ENCODE peak calls at places on chromosomes 5 and 9, in ten cellular contexts. R is AG04450, Z is upper lobe of left lung, F is kidney, S is GM12878, D is IMR-90, Q is tibial nerve, H is right atrium auricular region, Y is cardiac muscle cell, L is tibial artery. G is an unnamed sample. For H3K9me3, the result is how much of the 10 kb centered on the place peaks cover.

GRCh38 chr9:119634036-119634435 is 264.8 kb upstream of the BRINP1 start:
- DNase-seq in R (no peak), Z (no peak), F (no peak), S (no peak), D (no peak), Q (no peak), H (no peak), Y (no peak), L (no peak), G (no peak)

GRCh38 chr5:37272564-37272963 is 23.4 kb upstream of the CPLANE1 start:
- DNase-seq in R (no peak), Z (peak), F (no peak), S (no peak), D (peak), Q (no peak), H (no peak), Y (peak), L (no peak), G (peak)

GRCh38 chr5:111495159-111495558 is 17.2 kb downstream of the STARD4 start:
- DNase-seq in R (no peak), Z (no peak), F (no peak), S (no peak), D (no peak), Q (no peak), H (no peak), Y (no peak), L (no peak), G (no peak)

GRCh38 chr9:107246259-107247254 is 36.5 kb upstream of the RAD23B start:
- DNase-seq in R (no peak), Z (no peak), F (no peak), S (no peak), D (peak), Q (no peak), H (no peak), Y (no peak), L (no peak), G (no peak)

GRCh38 chr5:83653669-83654068 is 67.0 kb downstream of the HAPLN1 start:
- DNase-seq in R (no peak), Z (no peak), F (no peak), S (peak), D (no peak), Q (no peak), H (no peak), Y (no peak), L (no peak), G (no peak)

GRCh38 chr9:116800885-116801284 is 113.8 kb downstream of the TRIM32 start:
- DNase-seq in R (no peak), Z (no peak), F (no peak), S (no peak), D (no peak), Q (no peak), H (no peak), Y (peak), L (no peak), G (no peak)

GRCh38 chr5:160542840-160543239 is 121.2 kb downstream of the PTTG1 start:
- DNase-seq in R (no peak), Z (no peak), F (no peak), S (no peak), D (no peak), Q (no peak), H (no peak), Y (no peak), L (no peak), G (no peak)

GRCh38 chr5:88325868-88326267 is 57.2 kb upstream of the TMEM161B start:
- DNase-seq in R (no peak), Z (no peak), F (no peak), S (no peak), D (no peak), Q (no peak), H (no peak), Y (no peak), L (no peak), G (no peak)

GRCh38 chr5:166581827-166582226 is 1709.6 kb upstream of the WWC1 start:
- DNase-seq in R (no peak), Z (no peak), F (no peak), S (no peak), D (no peak), Q (no peak), H (no peak), Y (peak), L (no peak), G (no peak)

GRCh38 chr9:134010310-134010709 is 15.0 kb upstream of the BRD3OS start:
- DNase-seq in R (no peak), Z (no peak), F (peak), S (no peak), D (no peak), Q (no peak), H (no peak), Y (no peak), L (no peak), G (no peak)

GRCh38 chr5:167633931-167634341 is 657.5 kb upstream of the WWC1 start:
- DNase-seq in R (no peak), Z (no peak), F (no peak), S (no peak), D (peak), Q (no peak), H (no peak), Y (peak), L (no peak), G (no peak)

GRCh38 chr5:95221234-95221633 is 63.7 kb downstream of the MCTP1 start:
- DNase-seq in R (no peak), Z (no peak), F (no peak), S (no peak), D (no peak), Q (no peak), H (no peak), Y (no peak), L (no peak), G (no peak)

GRCh38 chr5:131382407-131383395 is 118.8 kb downstream of the CDC42SE2 start:
- DNase-seq in R (peak), Z (peak), F (no peak), S (peak), D (peak), Q (no peak), H (no peak), Y (peak), L (no peak), G (no peak)

GRCh38 chr9:109745335-109746283 is 34.4 kb upstream of the PALM2AKAP2 start:
- DNase-seq in R (peak), Z (peak), F (no peak), S (no peak), D (peak), Q (peak), H (peak), Y (peak), L (peak), G (peak)

GRCh38 chr5:42995152-42995751 is 44.9 kb downstream of the ANXA2R start:
- DNase-seq in R (no peak), Z (no peak), F (no peak), S (no peak), D (peak), Q (no peak), H (no peak), Y (peak), L (no peak), G (no peak)

GRCh38 chr9:101487443-101487855 is 46.2 kb upstream of the RNF20 start:
- DNase-seq in R (no peak), Z (no peak), F (no peak), S (no peak), D (no peak), Q (no peak), H (no peak), Y (no peak), L (no peak), G (no peak)

GRCh38 chr5:66351822-66352221 is 207.7 kb downstream of the SREK1 start:
- DNase-seq in R (no peak), Z (no peak), F (no peak), S (no peak), D (no peak), Q (no peak), H (no peak), Y (peak), L (no peak), G (no peak)

GRCh38 chr9:128494743-128495124 is 9.8 kb upstream of the GLE1 start:
- DNase-seq in R (no peak), Z (no peak), F (no peak), S (no peak), D (no peak), Q (no peak), H (no peak), Y (no peak), L (no peak), G (no peak)

GRCh38 chr9:125372441-125373226 is 111.0 kb downstream of the GAPVD1 start:
- DNase-seq in R (no peak), Z (no peak), F (no peak), S (no peak), D (no peak), Q (no peak), H (no peak), Y (no peak), L (no peak), G (no peak)

GRCh38 chr5:107470007-107470582 is 200.6 kb downstream of the EFNA5 start:
- DNase-seq in R (no peak), Z (no peak), F (no peak), S (no peak), D (peak), Q (no peak), H (no peak), Y (no peak), L (no peak), G (no peak)

GRCh38 chr9:136629001-136629878 is 33.5 kb upstream of the EGFL7 start:
- DNase-seq in R (no peak), Z (no peak), F (peak), S (no peak), D (no peak), Q (no peak), H (no peak), Y (no peak), L (no peak), G (peak)

GRCh38 chr5:68195137-68195536 is 20.4 kb upstream of the PIK3R1 start:
- DNase-seq in R (no peak), Z (no peak), F (no peak), S (no peak), D (no peak), Q (no peak), H (no peak), Y (no peak), L (no peak), G (no peak)

GRCh38 chr9:111232997-111233790 is 96.8 kb downstream of the OR2K2 start:
- DNase-seq in R (no peak), Z (no peak), F (no peak), S (no peak), D (no peak), Q (peak), H (no peak), Y (peak), L (no peak), G (no peak)

GRCh38 chr9:3879315-3879714 is 353.5 kb upstream of the RFX3 start:
- DNase-seq in R (no peak), Z (no peak), F (no peak), S (no peak), D (no peak), Q (no peak), H (no peak), Y (no peak), L (no peak), G (no peak)

GRCh38 chr5:104628906-104629305 is 1066.3 kb upstream of the NUDT12 start:
- DNase-seq in R (no peak), Z (no peak), F (no peak), S (no peak), D (no peak), Q (no peak), H (no peak), Y (peak), L (no peak), G (no peak)

GRCh38 chr5:10149911-10150310 is 99.8 kb downstream of the ATPSCKMT start:
- DNase-seq in R (no peak), Z (no peak), F (no peak), S (no peak), D (no peak), Q (no peak), H (no peak), Y (no peak), L (no peak), G (no peak)

GRCh38 chr5:127206320-127207113 is 84.1 kb upstream of the MEGF10 start:
- DNase-seq in R (peak), Z (no peak), F (no peak), S (no peak), D (peak), Q (no peak), H (no peak), Y (peak), L (no peak), G (no peak)

GRCh38 chr9:127415158-127415557 is 9.0 kb upstream of the ZNF79 start:
- DNase-seq in R (no peak), Z (no peak), F (no peak), S (no peak), D (no peak), Q (no peak), H (no peak), Y (no peak), L (no peak), G (no peak)

GRCh38 chr5:136018814-136019777 is 9.7 kb upstream of the TGFBI start:
- DNase-seq in R (peak), Z (no peak), F (no peak), S (no peak), D (peak), Q (peak), H (no peak), Y (peak), L (no peak), G (no peak)

GRCh38 chr9:114616684-114617520 is 5.8 kb downstream of the TMEM268 start:
- DNase-seq in R (no peak), Z (peak), F (peak), S (peak), D (no peak), Q (peak), H (peak), Y (no peak), L (peak), G (peak)

GRCh38 chr5:150396247-150396646 is 16.5 kb downstream of the CD74 start:
- DNase-seq in R (no peak), Z (no peak), F (peak), S (no peak), D (no peak), Q (no peak), H (no peak), Y (no peak), L (no peak), G (no peak)

GRCh38 chr5:147344861-147345260 is 110.0 kb downstream of the STK32A start:
- DNase-seq in R (no peak), Z (no peak), F (no peak), S (no peak), D (no peak), Q (no peak), H (no peak), Y (no peak), L (no peak), G (no peak)
- H3K9me3 ChIP-seq in R (under half), Z (under half), F (under half), S (under half), D (under half), Q (under half), H (under half), Y (under half), L (under half), G (under half)

DNA sequence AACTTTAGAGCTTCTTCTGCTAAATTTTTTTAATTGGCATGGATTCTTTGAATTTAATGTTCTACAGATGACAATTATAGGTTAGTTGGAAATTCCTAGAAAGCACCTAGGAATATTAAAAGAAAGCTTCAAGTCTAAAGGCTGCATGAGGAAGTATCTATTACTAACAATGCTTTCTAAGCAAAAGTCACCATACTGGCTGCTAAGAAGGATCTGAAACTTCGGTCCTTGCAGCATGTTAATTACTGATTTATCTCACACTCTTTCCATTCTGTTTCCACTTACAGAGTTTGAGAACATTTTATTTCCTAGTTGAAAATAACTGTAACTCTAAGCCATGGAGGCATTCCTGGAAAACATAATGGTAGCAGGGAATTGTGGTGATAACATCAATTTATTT is 8.4 kb downstream of the SEMA6A start:
- DNase-seq in R (no peak), Z (no peak), F (no peak), S (no peak), D (no peak), Q (no peak), H (no peak), Y (no peak), L (no peak), G (no peak)
- H3K27ac ChIP-seq in R (no peak), Z (no peak), F (no peak), S (no peak), D (no peak), Q (no peak), H (no peak), Y (no peak), L (no peak), G (no peak)

GRCh38 chr9:92147030-92147853 is 32.0 kb upstream of the SPTLC1 start:
- DNase-seq in R (peak), Z (no peak), F (peak), S (no peak), D (peak), Q (no peak), H (peak), Y (peak), L (peak), G (peak)
- TF ChIP-seq CTCF in R (peak), Z (no peak), F (no peak), S (no peak), D (peak), Q (no peak), H (no peak), Y (no peak), L (no peak), G (no peak)

GRCh38 chr5:77630246-77631165 is 8.0 kb downstream of the OTP start:
- DNase-seq in R (no peak), Z (no peak), F (peak), S (no peak), D (no peak), Q (no peak), H (no peak), Y (no peak), L (no peak), G (peak)
- H3K9me3 ChIP-seq in R (under half), Z (under half), F (under half), S (under half), D (under half), Q (under half), H (under half), Y (under half), L (under half), G (under half)

GRCh38 chr5:172701336-172702061 is 60.4 kb downstream of the NEURL1B start:
- DNase-seq in R (no peak), Z (no peak), F (peak), S (no peak), D (no peak), Q (no peak), H (no peak), Y (no peak), L (no peak), G (no peak)

GRCh38 chr5:172706796-172707195 is 64.2 kb downstream of the DUSP1 start:
- DNase-seq in R (no peak), Z (no peak), F (peak), S (no peak), D (no peak), Q (no peak), H (no peak), Y (no peak), L (no peak), G (no peak)

GRCh38 chr5:172700686-172701324 is 59.7 kb downstream of the NEURL1B start:
- DNase-seq in R (no peak), Z (no peak), F (peak), S (no peak), D (no peak), Q (no peak), H (no peak), Y (no peak), L (no peak), G (no peak)

GRCh38 chr5:172705576-172706084 is 64.6 kb downstream of the NEURL1B start:
- DNase-seq in R (no peak), Z (no peak), F (no peak), S (no peak), D (peak), Q (no peak), H (no peak), Y (no peak), L (no peak), G (no peak)

DNA sequence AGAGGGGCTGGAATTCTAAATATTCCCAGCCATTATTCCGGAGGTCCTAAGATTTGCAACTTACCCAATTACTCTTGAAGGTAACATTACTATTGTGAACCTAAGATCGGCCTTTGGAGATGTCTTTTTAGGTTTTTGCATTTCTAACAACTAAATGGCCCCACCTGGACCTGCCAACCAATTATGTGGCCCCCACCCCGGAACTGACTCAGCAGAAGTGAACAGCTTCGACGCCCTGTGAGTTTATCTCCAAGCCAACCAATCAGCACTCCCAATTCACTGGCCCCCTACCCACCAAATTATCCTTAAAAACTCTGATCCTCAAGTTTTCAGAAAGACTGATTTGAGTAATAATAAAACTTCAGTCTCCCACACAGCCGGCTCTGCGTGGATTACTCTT is 62.9 kb downstream of the NEURL1B start:
- DNase-seq in R (no peak), Z (no peak), F (peak), S (no peak), D (no peak), Q (no peak), H (no peak), Y (no peak), L (no peak), G (no peak)
- H3K27ac ChIP-seq in R (no peak), Z (no peak), F (no peak), S (no peak), D (no peak), Q (no peak), H (no peak), Y (no peak), L (no peak), G (no peak)

GRCh38 chr5:73118331-73119011 is 1.9 kb upstream of the TMEM171 start:
- DNase-seq in R (no peak), Z (no peak), F (no peak), S (no peak), D (no peak), Q (no peak), H (no peak), Y (no peak), L (no peak), G (no peak)

GRCh38 chr5:73122875-73123810 is 2.8 kb downstream of the TMEM171 start:
- DNase-seq in R (no peak), Z (no peak), F (no peak), S (no peak), D (peak), Q (no peak), H (no peak), Y (peak), L (no peak), G (no peak)

GRCh38 chr5:73119492-73120157 is 750 bp upstream of the TMEM171 start:
- DNase-seq in R (no peak), Z (peak), F (peak), S (no peak), D (no peak), Q (no peak), H (no peak), Y (peak), L (no peak), G (no peak)

GRCh38 chr5:73121109-73121443 is 701 bp downstream of the TMEM171 start:
- DNase-seq in R (no peak), Z (no peak), F (no peak), S (no peak), D (peak), Q (no peak), H (no peak), Y (peak), L (no peak), G (no peak)

DNA sequence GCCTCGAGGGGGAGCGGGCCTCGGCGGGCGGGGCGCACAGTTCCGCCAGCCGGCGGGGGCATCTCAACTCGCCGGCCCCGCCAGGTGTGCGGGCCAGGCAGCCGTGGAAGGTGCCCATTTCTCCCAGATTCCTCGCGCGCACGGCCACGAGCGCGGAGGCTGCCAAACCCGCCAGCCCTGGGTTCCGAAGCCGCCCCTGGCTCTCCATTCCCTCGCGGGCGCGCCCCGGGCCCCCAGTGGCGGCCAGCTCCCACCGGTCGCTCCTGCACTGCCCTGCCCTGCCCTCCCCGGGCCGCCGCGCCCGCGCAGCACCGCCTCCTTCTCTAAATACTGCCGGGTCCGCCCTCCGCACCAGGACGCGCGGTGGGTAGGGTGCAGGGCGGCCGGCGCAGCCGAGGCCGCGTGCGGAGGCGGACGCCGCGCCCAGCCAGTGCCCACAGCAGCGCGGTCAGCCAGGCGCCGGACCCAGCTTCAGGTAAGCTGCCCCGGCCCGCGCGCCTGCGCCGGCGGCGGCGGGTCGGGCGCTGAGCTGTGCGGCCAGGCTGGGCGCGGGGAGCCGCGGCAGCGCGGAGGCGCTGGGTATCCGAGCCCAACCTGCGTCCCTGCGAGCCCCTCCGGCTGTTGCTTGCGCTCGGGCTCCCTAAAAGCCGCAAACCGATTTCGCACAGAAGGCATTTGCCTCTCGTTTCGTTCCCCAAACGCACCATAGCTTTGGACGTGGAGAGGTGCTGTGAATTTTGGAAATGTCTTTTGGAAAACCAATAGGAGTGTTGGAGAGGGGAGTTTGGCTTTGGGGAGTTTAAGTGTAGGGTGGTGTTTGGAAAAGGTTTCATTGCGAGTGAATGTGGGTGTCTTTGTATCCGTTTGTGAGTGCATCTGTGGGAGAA is at the start of gene TMEM171:
- DNase-seq in R (no peak), Z (peak), F (peak), S (no peak), D (peak), Q (no peak), H (no peak), Y (peak), L (no peak), G (peak)
- TF ChIP-seq CTCF in R (no peak), Z (no peak), F (no peak), S (no peak), D (no peak), Q (no peak), H (no peak), Y (no peak), L (no peak), G (no peak)